ENCODE peak calls at places on chromosomes 7 and 10, in nine cellular contexts. One of them, this sample, is unnamed.

GRCh38 chr10:113518816-113519591 is 33.8 kb upstream of the HABP2 start:
- DNase-seq in fibroblast of the aortic adventitia: no peak
- DNase-seq in esophagus muscularis mucosa: no peak
- DNase-seq in lung: no peak
- DNase-seq in WTC11: no peak
- DNase-seq in cardiac fibroblast: no peak
- DNase-seq in nephron progenitor cell: no peak
- DNase-seq in omental fat pad: no peak
- DNase-seq in GM23338: no peak
- DNase-seq in this sample: no peak

GRCh38 chr10:35379226-35380137 is 43.2 kb downstream of the CCNY start:
- DNase-seq in fibroblast of the aortic adventitia: peak
- DNase-seq in esophagus muscularis mucosa: no peak
- DNase-seq in lung: no peak
- DNase-seq in WTC11: peak
- DNase-seq in cardiac fibroblast: peak
- DNase-seq in nephron progenitor cell: no peak
- DNase-seq in omental fat pad: no peak
- DNase-seq in GM23338: peak
- DNase-seq in this sample: no peak

GRCh38 chr10:89219512-89220218 is 12.5 kb upstream of the CH25H start:
- DNase-seq in fibroblast of the aortic adventitia: no peak
- DNase-seq in esophagus muscularis mucosa: peak
- DNase-seq in lung: no peak
- DNase-seq in WTC11: no peak
- DNase-seq in cardiac fibroblast: no peak
- DNase-seq in nephron progenitor cell: no peak
- DNase-seq in omental fat pad: no peak
- DNase-seq in GM23338: no peak
- DNase-seq in this sample: no peak

GRCh38 chr7:84238611-84239010 is 44.0 kb upstream of the SEMA3A start:
- DNase-seq in fibroblast of the aortic adventitia: no peak
- DNase-seq in esophagus muscularis mucosa: no peak
- DNase-seq in lung: no peak
- DNase-seq in WTC11: no peak
- DNase-seq in cardiac fibroblast: no peak
- DNase-seq in nephron progenitor cell: no peak
- DNase-seq in omental fat pad: no peak
- DNase-seq in GM23338: no peak
- DNase-seq in this sample: no peak

GRCh38 chr7:129836983-129837382 is 115.8 kb downstream of the UBE2H start:
- DNase-seq in fibroblast of the aortic adventitia: no peak
- DNase-seq in esophagus muscularis mucosa: peak
- DNase-seq in lung: no peak
- DNase-seq in WTC11: no peak
- DNase-seq in cardiac fibroblast: no peak
- DNase-seq in nephron progenitor cell: no peak
- DNase-seq in omental fat pad: no peak
- DNase-seq in GM23338: no peak
- DNase-seq in this sample: no peak

GRCh38 chr10:71964669-71965515 is 697 bp downstream of the CHST3 start:
- DNase-seq in fibroblast of the aortic adventitia: peak
- DNase-seq in esophagus muscularis mucosa: no peak
- DNase-seq in lung: no peak
- DNase-seq in WTC11: peak
- DNase-seq in cardiac fibroblast: peak
- DNase-seq in nephron progenitor cell: peak
- DNase-seq in omental fat pad: peak
- DNase-seq in GM23338: peak
- DNase-seq in this sample: peak

GRCh38 chr10:13961853-13962252 is 368.9 kb downstream of the FRMD4A start:
- DNase-seq in fibroblast of the aortic adventitia: no peak
- DNase-seq in esophagus muscularis mucosa: no peak
- DNase-seq in lung: no peak
- DNase-seq in WTC11: no peak
- DNase-seq in cardiac fibroblast: no peak
- DNase-seq in nephron progenitor cell: no peak
- DNase-seq in omental fat pad: no peak
- DNase-seq in GM23338: no peak
- DNase-seq in this sample: no peak

GRCh38 chr10:69068549-69068948 is 19.4 kb upstream of the SRGN start:
- DNase-seq in fibroblast of the aortic adventitia: peak
- DNase-seq in esophagus muscularis mucosa: no peak
- DNase-seq in lung: no peak
- DNase-seq in WTC11: no peak
- DNase-seq in cardiac fibroblast: no peak
- DNase-seq in nephron progenitor cell: no peak
- DNase-seq in omental fat pad: no peak
- DNase-seq in GM23338: no peak
- DNase-seq in this sample: no peak

GRCh38 chr10:24737001-24737400 is 13.3 kb upstream of the ARHGAP21 start:
- DNase-seq in fibroblast of the aortic adventitia: peak
- DNase-seq in esophagus muscularis mucosa: no peak
- DNase-seq in lung: no peak
- DNase-seq in WTC11: no peak
- DNase-seq in cardiac fibroblast: no peak
- DNase-seq in nephron progenitor cell: no peak
- DNase-seq in omental fat pad: no peak
- DNase-seq in GM23338: no peak
- DNase-seq in this sample: no peak

GRCh38 chr10:13890233-13890616 is 303.5 kb downstream of the PRPF18 start:
- DNase-seq in fibroblast of the aortic adventitia: peak
- DNase-seq in esophagus muscularis mucosa: no peak
- DNase-seq in lung: no peak
- DNase-seq in WTC11: no peak
- DNase-seq in cardiac fibroblast: peak
- DNase-seq in nephron progenitor cell: no peak
- DNase-seq in omental fat pad: no peak
- DNase-seq in GM23338: no peak
- DNase-seq in this sample: no peak

GRCh38 chr10:1148855-1149620 is 92.9 kb downstream of the WDR37 start:
- DNase-seq in fibroblast of the aortic adventitia: no peak
- DNase-seq in esophagus muscularis mucosa: peak
- DNase-seq in lung: no peak
- DNase-seq in WTC11: no peak
- DNase-seq in cardiac fibroblast: no peak
- DNase-seq in nephron progenitor cell: no peak
- DNase-seq in omental fat pad: no peak
- DNase-seq in GM23338: peak
- DNase-seq in this sample: no peak

GRCh38 chr10:420154-421121 is 269.0 kb downstream of the DIP2C start:
- DNase-seq in fibroblast of the aortic adventitia: peak
- DNase-seq in esophagus muscularis mucosa: no peak
- DNase-seq in lung: no peak
- DNase-seq in WTC11: no peak
- DNase-seq in cardiac fibroblast: no peak
- DNase-seq in nephron progenitor cell: no peak
- DNase-seq in omental fat pad: no peak
- DNase-seq in GM23338: no peak
- DNase-seq in this sample: no peak

GRCh38 chr10:99370993-99371392 is 41.8 kb downstream of the CNNM1 start:
- DNase-seq in fibroblast of the aortic adventitia: peak
- DNase-seq in esophagus muscularis mucosa: no peak
- DNase-seq in lung: no peak
- DNase-seq in WTC11: no peak
- DNase-seq in cardiac fibroblast: peak
- DNase-seq in nephron progenitor cell: no peak
- DNase-seq in omental fat pad: no peak
- DNase-seq in GM23338: peak
- DNase-seq in this sample: no peak

GRCh38 chr7:41912851-41913580 is 210.1 kb upstream of the INHBA start:
- DNase-seq in fibroblast of the aortic adventitia: no peak
- DNase-seq in esophagus muscularis mucosa: no peak
- DNase-seq in lung: no peak
- DNase-seq in WTC11: no peak
- DNase-seq in cardiac fibroblast: peak
- DNase-seq in nephron progenitor cell: no peak
- DNase-seq in omental fat pad: no peak
- DNase-seq in GM23338: no peak
- DNase-seq in this sample: no peak

GRCh38 chr7:113764401-113765035 is 154.3 kb downstream of the PPP1R3A start:
- DNase-seq in fibroblast of the aortic adventitia: no peak
- DNase-seq in esophagus muscularis mucosa: no peak
- DNase-seq in lung: no peak
- DNase-seq in WTC11: no peak
- DNase-seq in cardiac fibroblast: no peak
- DNase-seq in nephron progenitor cell: no peak
- DNase-seq in omental fat pad: no peak
- DNase-seq in GM23338: no peak
- DNase-seq in this sample: no peak

GRCh38 chr10:89332092-89332633 is 4.4 kb downstream of the IFIT3 start:
- DNase-seq in fibroblast of the aortic adventitia: peak
- DNase-seq in esophagus muscularis mucosa: no peak
- DNase-seq in lung: no peak
- DNase-seq in WTC11: no peak
- DNase-seq in cardiac fibroblast: peak
- DNase-seq in nephron progenitor cell: no peak
- DNase-seq in omental fat pad: no peak
- DNase-seq in GM23338: no peak
- DNase-seq in this sample: peak

GRCh38 chr10:1035201-1035600 is 9.5 kb upstream of the IDI2 start:
- DNase-seq in fibroblast of the aortic adventitia: peak
- DNase-seq in esophagus muscularis mucosa: no peak
- DNase-seq in lung: no peak
- DNase-seq in WTC11: no peak
- DNase-seq in cardiac fibroblast: no peak
- DNase-seq in nephron progenitor cell: no peak
- DNase-seq in omental fat pad: no peak
- DNase-seq in GM23338: no peak
- DNase-seq in this sample: no peak

GRCh38 chr10:91479583-91479982 is 69.4 kb downstream of the HECTD2 start:
- DNase-seq in fibroblast of the aortic adventitia: peak
- DNase-seq in esophagus muscularis mucosa: no peak
- DNase-seq in lung: no peak
- DNase-seq in WTC11: no peak
- DNase-seq in cardiac fibroblast: no peak
- DNase-seq in nephron progenitor cell: no peak
- DNase-seq in omental fat pad: no peak
- DNase-seq in GM23338: no peak
- DNase-seq in this sample: no peak

GRCh38 chr7:156998988-156999610 is 11.4 kb downstream of the MNX1 start:
- DNase-seq in fibroblast of the aortic adventitia: no peak
- DNase-seq in esophagus muscularis mucosa: no peak
- DNase-seq in lung: no peak
- DNase-seq in WTC11: no peak
- DNase-seq in cardiac fibroblast: no peak
- DNase-seq in nephron progenitor cell: no peak
- DNase-seq in omental fat pad: no peak
- DNase-seq in GM23338: peak
- DNase-seq in this sample: no peak

GRCh38 chr7:32347244-32347828 is 142.8 kb downstream of the LSM5 start:
- DNase-seq in fibroblast of the aortic adventitia: peak
- DNase-seq in esophagus muscularis mucosa: no peak
- DNase-seq in lung: no peak
- DNase-seq in WTC11: peak
- DNase-seq in cardiac fibroblast: peak
- DNase-seq in nephron progenitor cell: peak
- DNase-seq in omental fat pad: no peak
- DNase-seq in GM23338: peak
- DNase-seq in this sample: no peak

DNA sequence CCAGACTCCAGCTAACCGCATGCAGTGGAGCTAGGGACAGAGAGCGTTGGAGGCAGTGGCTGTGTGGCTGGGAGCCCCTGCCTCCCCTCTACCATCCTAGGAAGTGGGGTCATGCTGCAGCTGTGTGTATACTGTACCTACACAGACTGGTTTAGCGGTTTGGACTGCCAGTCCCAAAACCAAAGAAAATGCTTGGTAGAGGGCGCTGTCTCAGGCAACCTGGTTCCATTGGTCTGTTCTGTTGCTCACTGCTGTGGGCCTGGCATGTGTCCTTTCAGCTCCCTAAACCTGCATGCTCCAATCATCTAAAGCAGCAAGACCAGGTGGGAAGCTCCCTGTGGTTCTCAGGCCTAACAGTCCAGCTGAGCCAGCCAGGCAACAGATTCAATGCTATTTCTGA is 4.5 kb downstream of the RBP4 start:
- DNase-seq in fibroblast of the aortic adventitia: no peak
- DNase-seq in esophagus muscularis mucosa: no peak
- DNase-seq in lung: no peak
- DNase-seq in WTC11: peak
- DNase-seq in cardiac fibroblast: no peak
- DNase-seq in nephron progenitor cell: no peak
- DNase-seq in omental fat pad: no peak
- DNase-seq in GM23338: peak
- DNase-seq in this sample: no peak
- TF ChIP-seq CTCF in fibroblast of the aortic adventitia: no peak
- TF ChIP-seq CTCF in esophagus muscularis mucosa: no peak
- TF ChIP-seq CTCF in lung: no peak
- TF ChIP-seq CTCF in WTC11: no peak
- TF ChIP-seq CTCF in cardiac fibroblast: no peak
- TF ChIP-seq CTCF in nephron progenitor cell: no peak
- TF ChIP-seq CTCF in omental fat pad: no peak
- TF ChIP-seq CTCF in GM23338: peak
- TF ChIP-seq CTCF in this sample: no peak

GRCh38 chr7:105439174-105439893 is 50.6 kb upstream of the SRPK2 start:
- DNase-seq in fibroblast of the aortic adventitia: peak
- DNase-seq in esophagus muscularis mucosa: no peak
- DNase-seq in lung: peak
- DNase-seq in WTC11: peak
- DNase-seq in cardiac fibroblast: peak
- DNase-seq in nephron progenitor cell: no peak
- DNase-seq in omental fat pad: no peak
- DNase-seq in GM23338: no peak
- DNase-seq in this sample: no peak
- TF ChIP-seq CTCF in fibroblast of the aortic adventitia: peak
- TF ChIP-seq CTCF in esophagus muscularis mucosa: peak
- TF ChIP-seq CTCF in lung: no peak
- TF ChIP-seq CTCF in WTC11: no peak
- TF ChIP-seq CTCF in cardiac fibroblast: no peak
- TF ChIP-seq CTCF in nephron progenitor cell: no peak
- TF ChIP-seq CTCF in omental fat pad: no peak
- TF ChIP-seq CTCF in GM23338: no peak
- TF ChIP-seq CTCF in this sample: no peak

GRCh38 chr10:52409928-52410327 is 95.8 kb downstream of the DKK1 start:
- DNase-seq in fibroblast of the aortic adventitia: no peak
- DNase-seq in esophagus muscularis mucosa: no peak
- DNase-seq in lung: no peak
- DNase-seq in WTC11: no peak
- DNase-seq in cardiac fibroblast: no peak
- DNase-seq in nephron progenitor cell: no peak
- DNase-seq in omental fat pad: no peak
- DNase-seq in GM23338: no peak
- DNase-seq in this sample: no peak
- TF ChIP-seq CTCF in fibroblast of the aortic adventitia: no peak
- TF ChIP-seq CTCF in esophagus muscularis mucosa: no peak
- TF ChIP-seq CTCF in lung: no peak
- TF ChIP-seq CTCF in WTC11: no peak
- TF ChIP-seq CTCF in cardiac fibroblast: no peak
- TF ChIP-seq CTCF in nephron progenitor cell: no peak
- TF ChIP-seq CTCF in omental fat pad: no peak
- TF ChIP-seq CTCF in GM23338: no peak
- TF ChIP-seq CTCF in this sample: no peak

DNA sequence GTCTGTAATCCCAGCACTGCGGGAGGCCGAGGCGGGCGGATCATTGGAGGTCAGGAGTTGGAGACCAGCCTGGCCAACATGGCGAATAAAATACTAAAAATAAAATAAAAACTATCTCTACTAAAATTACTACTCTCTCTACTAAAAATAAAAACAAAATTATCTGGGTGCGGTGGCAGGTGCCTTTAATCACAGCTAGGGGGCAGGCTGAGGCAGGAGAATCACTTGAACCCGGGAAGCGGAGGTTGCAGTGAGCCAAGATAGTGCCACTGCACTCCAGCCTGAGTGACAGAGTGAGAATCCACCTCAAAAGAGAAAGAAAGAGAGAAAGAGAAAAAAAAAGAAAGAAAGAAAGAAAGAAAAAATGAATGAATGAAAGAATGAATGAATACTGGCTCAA is 351.4 kb downstream of the ELMO1 start:
- DNase-seq in fibroblast of the aortic adventitia: no peak
- DNase-seq in esophagus muscularis mucosa: peak
- DNase-seq in lung: no peak
- DNase-seq in WTC11: no peak
- DNase-seq in cardiac fibroblast: no peak
- DNase-seq in nephron progenitor cell: no peak
- DNase-seq in omental fat pad: no peak
- DNase-seq in GM23338: no peak
- DNase-seq in this sample: no peak
- TF ChIP-seq CTCF in fibroblast of the aortic adventitia: no peak
- TF ChIP-seq CTCF in esophagus muscularis mucosa: no peak
- TF ChIP-seq CTCF in lung: no peak
- TF ChIP-seq CTCF in WTC11: peak
- TF ChIP-seq CTCF in cardiac fibroblast: no peak
- TF ChIP-seq CTCF in nephron progenitor cell: no peak
- TF ChIP-seq CTCF in omental fat pad: no peak
- TF ChIP-seq CTCF in GM23338: peak
- TF ChIP-seq CTCF in this sample: no peak

This sample was measured in CD8-positive, alpha-beta T cell.